ENCODE peak calls at places on chromosomes 2 and 18, in six cellular contexts. One of them, this sample, is unnamed.

GRCh38 chr2:237572021-237572741 is 5.8 kb downstream of the PRLH start:
- DNase-seq in upper lobe of right lung: peak
- DNase-seq in fibroblast of mammary gland: peak
- DNase-seq in choroid plexus epithelial cell: peak
- DNase-seq in body of pancreas: peak
- DNase-seq in progenitor cell of endocrine pancreas: peak
- DNase-seq in this sample: peak

GRCh38 chr2:220394433-220394832 is 767.0 kb downstream of the SLC4A3 start:
- DNase-seq in progenitor cell of endocrine pancreas: no peak
- DNase-seq in fibroblast of mammary gland: peak
- DNase-seq in choroid plexus epithelial cell: peak
- DNase-seq in upper lobe of right lung: no peak
- DNase-seq in body of pancreas: no peak
- DNase-seq in this sample: no peak

GRCh38 chr2:118616432-118616831 is 231.0 kb downstream of the EN1 start:
- DNase-seq in choroid plexus epithelial cell: no peak
- DNase-seq in progenitor cell of endocrine pancreas: no peak
- DNase-seq in fibroblast of mammary gland: no peak
- DNase-seq in body of pancreas: no peak
- DNase-seq in upper lobe of right lung: no peak
- DNase-seq in this sample: no peak

GRCh38 chr2:223696719-223697118 is 94.6 kb upstream of the SCG2 start:
- DNase-seq in choroid plexus epithelial cell: no peak
- DNase-seq in body of pancreas: no peak
- DNase-seq in upper lobe of right lung: no peak
- DNase-seq in progenitor cell of endocrine pancreas: no peak
- DNase-seq in fibroblast of mammary gland: peak
- DNase-seq in this sample: no peak

GRCh38 chr2:182077451-182078142 is 91.9 kb downstream of the PPP1R1C start:
- DNase-seq in upper lobe of right lung: no peak
- DNase-seq in choroid plexus epithelial cell: peak
- DNase-seq in body of pancreas: peak
- DNase-seq in progenitor cell of endocrine pancreas: no peak
- DNase-seq in fibroblast of mammary gland: peak
- DNase-seq in this sample: no peak

GRCh38 chr2:100470898-100471514 is 724 bp downstream of the NMS start:
- DNase-seq in body of pancreas: no peak
- DNase-seq in fibroblast of mammary gland: peak
- DNase-seq in choroid plexus epithelial cell: peak
- DNase-seq in progenitor cell of endocrine pancreas: peak
- DNase-seq in upper lobe of right lung: no peak
- DNase-seq in this sample: no peak

GRCh38 chr2:197184959-197185586 is 125.5 kb downstream of the ANKRD44 start:
- DNase-seq in fibroblast of mammary gland: peak
- DNase-seq in upper lobe of right lung: peak
- DNase-seq in choroid plexus epithelial cell: peak
- DNase-seq in progenitor cell of endocrine pancreas: no peak
- DNase-seq in body of pancreas: peak
- DNase-seq in this sample: no peak

GRCh38 chr2:152710713-152711112 is 6.5 kb downstream of the PRPF40A start:
- DNase-seq in fibroblast of mammary gland: no peak
- DNase-seq in body of pancreas: no peak
- DNase-seq in choroid plexus epithelial cell: peak
- DNase-seq in progenitor cell of endocrine pancreas: no peak
- DNase-seq in upper lobe of right lung: no peak
- DNase-seq in this sample: no peak

GRCh38 chr18:58578321-58578720 is 50.6 kb downstream of the ALPK2 start:
- DNase-seq in body of pancreas: no peak
- DNase-seq in choroid plexus epithelial cell: peak
- DNase-seq in fibroblast of mammary gland: peak
- DNase-seq in progenitor cell of endocrine pancreas: no peak
- DNase-seq in upper lobe of right lung: no peak
- DNase-seq in this sample: peak

GRCh38 chr2:99900589-99900988 is 241.8 kb downstream of the AFF3 start:
- DNase-seq in body of pancreas: peak
- DNase-seq in fibroblast of mammary gland: no peak
- DNase-seq in choroid plexus epithelial cell: no peak
- DNase-seq in progenitor cell of endocrine pancreas: no peak
- DNase-seq in upper lobe of right lung: no peak
- DNase-seq in this sample: no peak

GRCh38 chr2:232632229-232632903 is 1.0 kb upstream of the EFHD1 start:
- DNase-seq in progenitor cell of endocrine pancreas: no peak
- DNase-seq in upper lobe of right lung: no peak
- DNase-seq in fibroblast of mammary gland: no peak
- DNase-seq in choroid plexus epithelial cell: no peak
- DNase-seq in body of pancreas: no peak
- DNase-seq in this sample: no peak

GRCh38 chr2:64349143-64349530 is 104.8 kb upstream of the LGALSL start:
- DNase-seq in fibroblast of mammary gland: no peak
- DNase-seq in upper lobe of right lung: no peak
- DNase-seq in body of pancreas: no peak
- DNase-seq in choroid plexus epithelial cell: no peak
- DNase-seq in progenitor cell of endocrine pancreas: no peak
- DNase-seq in this sample: peak

GRCh38 chr2:40187054-40187453 is 264.8 kb downstream of the SLC8A1 start:
- DNase-seq in choroid plexus epithelial cell: no peak
- DNase-seq in fibroblast of mammary gland: no peak
- DNase-seq in upper lobe of right lung: no peak
- DNase-seq in body of pancreas: no peak
- DNase-seq in progenitor cell of endocrine pancreas: no peak
- DNase-seq in this sample: no peak

GRCh38 chr2:151576080-151576479 is 158.2 kb downstream of the NEB start:
- DNase-seq in choroid plexus epithelial cell: no peak
- DNase-seq in upper lobe of right lung: peak
- DNase-seq in fibroblast of mammary gland: no peak
- DNase-seq in body of pancreas: no peak
- DNase-seq in progenitor cell of endocrine pancreas: no peak
- DNase-seq in this sample: no peak

GRCh38 chr18:75438891-75439290 is 11.4 kb upstream of the SMIM21 start:
- DNase-seq in choroid plexus epithelial cell: no peak
- DNase-seq in body of pancreas: no peak
- DNase-seq in progenitor cell of endocrine pancreas: no peak
- DNase-seq in fibroblast of mammary gland: peak
- DNase-seq in upper lobe of right lung: no peak
- DNase-seq in this sample: no peak

GRCh38 chr2:29766191-29766590 is 155.2 kb downstream of the ALK start:
- DNase-seq in upper lobe of right lung: no peak
- DNase-seq in choroid plexus epithelial cell: no peak
- DNase-seq in fibroblast of mammary gland: peak
- DNase-seq in progenitor cell of endocrine pancreas: no peak
- DNase-seq in body of pancreas: no peak
- DNase-seq in this sample: no peak

GRCh38 chr2:60309326-60309725 is 244.1 kb downstream of the BCL11A start:
- DNase-seq in choroid plexus epithelial cell: no peak
- DNase-seq in fibroblast of mammary gland: no peak
- DNase-seq in body of pancreas: no peak
- DNase-seq in progenitor cell of endocrine pancreas: no peak
- DNase-seq in upper lobe of right lung: no peak
- DNase-seq in this sample: no peak

GRCh38 chr2:137910641-137911040 is 53.6 kb upstream of the HNMT start:
- DNase-seq in upper lobe of right lung: no peak
- DNase-seq in body of pancreas: no peak
- DNase-seq in fibroblast of mammary gland: peak
- DNase-seq in choroid plexus epithelial cell: peak
- DNase-seq in progenitor cell of endocrine pancreas: no peak
- DNase-seq in this sample: no peak

GRCh38 chr2:241867776-241868420 is 1.6 kb upstream of the RTP5 start:
- DNase-seq in progenitor cell of endocrine pancreas: no peak
- DNase-seq in upper lobe of right lung: no peak
- DNase-seq in choroid plexus epithelial cell: no peak
- DNase-seq in fibroblast of mammary gland: no peak
- DNase-seq in body of pancreas: peak
- DNase-seq in this sample: no peak

GRCh38 chr2:204483497-204484164 is 61.6 kb upstream of the PARD3B start:
- DNase-seq in fibroblast of mammary gland: no peak
- DNase-seq in choroid plexus epithelial cell: peak
- DNase-seq in progenitor cell of endocrine pancreas: no peak
- DNase-seq in body of pancreas: peak
- DNase-seq in upper lobe of right lung: no peak
- DNase-seq in this sample: no peak

GRCh38 chr18:13268035-13268700 is 49.6 kb downstream of the LDLRAD4 start:
- DNase-seq in fibroblast of mammary gland: peak
- DNase-seq in upper lobe of right lung: peak
- DNase-seq in progenitor cell of endocrine pancreas: no peak
- DNase-seq in choroid plexus epithelial cell: peak
- DNase-seq in body of pancreas: no peak
- DNase-seq in this sample: no peak

GRCh38 chr2:113886479-113887383 is 3.2 kb upstream of the ACTR3 start:
- DNase-seq in choroid plexus epithelial cell: peak
- DNase-seq in body of pancreas: peak
- DNase-seq in upper lobe of right lung: peak
- DNase-seq in progenitor cell of endocrine pancreas: no peak
- DNase-seq in fibroblast of mammary gland: peak
- DNase-seq in this sample: no peak

GRCh38 chr2:142025394-142025793 is 105.4 kb downstream of the LRP1B start:
- DNase-seq in body of pancreas: no peak
- DNase-seq in progenitor cell of endocrine pancreas: no peak
- DNase-seq in upper lobe of right lung: no peak
- DNase-seq in fibroblast of mammary gland: no peak
- DNase-seq in choroid plexus epithelial cell: no peak
- DNase-seq in this sample: no peak

GRCh38 chr2:191382801-191383200 is 137.6 kb downstream of the MYO1B start:
- DNase-seq in body of pancreas: peak
- DNase-seq in progenitor cell of endocrine pancreas: no peak
- DNase-seq in upper lobe of right lung: no peak
- DNase-seq in fibroblast of mammary gland: peak
- DNase-seq in choroid plexus epithelial cell: peak
- DNase-seq in this sample: no peak

GRCh38 chr2:135218426-135218825 is 166.3 kb downstream of the RAB3GAP1 start:
- DNase-seq in progenitor cell of endocrine pancreas: no peak
- DNase-seq in body of pancreas: no peak
- DNase-seq in choroid plexus epithelial cell: no peak
- DNase-seq in upper lobe of right lung: no peak
- DNase-seq in fibroblast of mammary gland: no peak
- DNase-seq in this sample: no peak

GRCh38 chr2:121608367-121608766 is 40.9 kb downstream of the CLASP1 start:
- DNase-seq in choroid plexus epithelial cell: peak
- DNase-seq in fibroblast of mammary gland: peak
- DNase-seq in upper lobe of right lung: no peak
- DNase-seq in body of pancreas: no peak
- DNase-seq in progenitor cell of endocrine pancreas: no peak
- DNase-seq in this sample: no peak

GRCh38 chr2:197920581-197921213 is 116.3 kb downstream of the PLCL1 start:
- DNase-seq in upper lobe of right lung: no peak
- DNase-seq in fibroblast of mammary gland: no peak
- DNase-seq in choroid plexus epithelial cell: no peak
- DNase-seq in body of pancreas: no peak
- DNase-seq in progenitor cell of endocrine pancreas: no peak
- DNase-seq in this sample: no peak

GRCh38 chr2:134108124-134108523 is 145.7 kb upstream of the MGAT5 start:
- DNase-seq in choroid plexus epithelial cell: no peak
- DNase-seq in body of pancreas: peak
- DNase-seq in fibroblast of mammary gland: no peak
- DNase-seq in progenitor cell of endocrine pancreas: no peak
- DNase-seq in upper lobe of right lung: no peak
- DNase-seq in this sample: no peak

GRCh38 chr2:129369437-129369836 is 610.0 kb upstream of the RAB6C start:
- DNase-seq in progenitor cell of endocrine pancreas: no peak
- DNase-seq in choroid plexus epithelial cell: no peak
- DNase-seq in fibroblast of mammary gland: no peak
- DNase-seq in upper lobe of right lung: no peak
- DNase-seq in body of pancreas: no peak
- DNase-seq in this sample: no peak

GRCh38 chr2:176876493-176877103 is 336.0 kb upstream of the HNRNPA3 start:
- DNase-seq in choroid plexus epithelial cell: no peak
- DNase-seq in fibroblast of mammary gland: no peak
- DNase-seq in body of pancreas: no peak
- DNase-seq in progenitor cell of endocrine pancreas: no peak
- DNase-seq in upper lobe of right lung: no peak
- DNase-seq in this sample: no peak

GRCh38 chr2:176873403-176873802 is 339.2 kb upstream of the HNRNPA3 start:
- DNase-seq in fibroblast of mammary gland: peak
- DNase-seq in body of pancreas: no peak
- DNase-seq in upper lobe of right lung: no peak
- DNase-seq in choroid plexus epithelial cell: peak
- DNase-seq in progenitor cell of endocrine pancreas: no peak
- DNase-seq in this sample: no peak

GRCh38 chr2:176872406-176872805 is 340.2 kb upstream of the HNRNPA3 start:
- DNase-seq in upper lobe of right lung: no peak
- DNase-seq in fibroblast of mammary gland: no peak
- DNase-seq in choroid plexus epithelial cell: no peak
- DNase-seq in progenitor cell of endocrine pancreas: no peak
- DNase-seq in body of pancreas: no peak
- DNase-seq in this sample: no peak
- TF ChIP-seq CTCF in upper lobe of right lung: no peak
- TF ChIP-seq CTCF in fibroblast of mammary gland: no peak
- TF ChIP-seq CTCF in choroid plexus epithelial cell: no peak
- TF ChIP-seq CTCF in progenitor cell of endocrine pancreas: no peak
- TF ChIP-seq CTCF in body of pancreas: no peak
- TF ChIP-seq CTCF in this sample: no peak

DNA sequence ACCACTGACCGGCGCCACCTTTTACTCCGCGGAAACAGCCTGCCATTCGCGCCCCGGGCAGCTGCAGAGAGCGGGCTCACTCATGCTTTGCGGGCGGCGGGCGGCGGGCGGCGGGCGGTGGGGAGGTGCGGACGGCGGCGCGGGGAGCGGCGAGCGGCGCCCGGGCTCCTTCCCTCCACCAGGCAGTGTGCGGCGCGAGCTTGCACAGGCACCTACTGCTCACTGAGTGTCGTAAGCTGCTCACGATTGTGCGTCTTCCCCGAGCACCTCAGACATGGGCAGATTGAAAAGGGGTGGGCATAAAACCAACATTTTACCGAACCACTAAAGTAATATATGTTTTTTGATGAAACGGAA is at the start of gene LRRTM1:
- DNase-seq in fibroblast of mammary gland: no peak
- DNase-seq in choroid plexus epithelial cell: no peak
- DNase-seq in body of pancreas: no peak
- DNase-seq in upper lobe of right lung: peak
- DNase-seq in progenitor cell of endocrine pancreas: peak
- DNase-seq in this sample: peak
- TF ChIP-seq CTCF in fibroblast of mammary gland: no peak
- TF ChIP-seq CTCF in choroid plexus epithelial cell: no peak
- TF ChIP-seq CTCF in body of pancreas: no peak
- TF ChIP-seq CTCF in upper lobe of right lung: no peak
- TF ChIP-seq CTCF in progenitor cell of endocrine pancreas: no peak
- TF ChIP-seq CTCF in this sample: peak

DNA sequence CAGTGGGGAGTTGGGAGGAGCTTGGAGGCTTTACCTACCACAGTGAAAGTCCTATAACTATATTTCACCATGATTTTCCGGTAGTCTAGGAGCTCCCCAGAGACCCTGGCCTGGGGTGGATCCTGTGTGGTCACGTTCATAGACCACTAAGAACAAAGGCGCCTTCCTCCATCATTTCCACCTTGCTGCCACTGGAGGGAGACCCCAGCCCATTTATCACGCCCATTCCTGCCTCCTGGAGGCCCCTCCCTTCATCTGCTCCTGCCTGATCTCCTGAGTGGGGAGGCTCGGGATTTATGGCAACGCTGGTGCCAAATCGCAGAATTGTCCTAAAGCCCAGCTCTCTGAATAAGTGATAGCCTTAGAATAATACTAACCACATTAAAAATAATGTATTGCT is 507.6 kb upstream of the SPHKAP start:
- DNase-seq in progenitor cell of endocrine pancreas: peak
- DNase-seq in body of pancreas: no peak
- DNase-seq in upper lobe of right lung: no peak
- DNase-seq in choroid plexus epithelial cell: peak
- DNase-seq in fibroblast of mammary gland: peak
- DNase-seq in this sample: no peak
- TF ChIP-seq CTCF in progenitor cell of endocrine pancreas: peak
- TF ChIP-seq CTCF in body of pancreas: no peak
- TF ChIP-seq CTCF in upper lobe of right lung: peak
- TF ChIP-seq CTCF in choroid plexus epithelial cell: peak
- TF ChIP-seq CTCF in fibroblast of mammary gland: peak
- TF ChIP-seq CTCF in this sample: peak

GRCh38 chr18:70194227-70194890 is 11.1 kb downstream of the RTTN start:
- DNase-seq in upper lobe of right lung: no peak
- DNase-seq in fibroblast of mammary gland: no peak
- DNase-seq in progenitor cell of endocrine pancreas: no peak
- DNase-seq in choroid plexus epithelial cell: no peak
- DNase-seq in body of pancreas: no peak
- DNase-seq in this sample: no peak
- TF ChIP-seq CTCF in upper lobe of right lung: no peak
- TF ChIP-seq CTCF in fibroblast of mammary gland: no peak
- TF ChIP-seq CTCF in progenitor cell of endocrine pancreas: no peak
- TF ChIP-seq CTCF in choroid plexus epithelial cell: no peak
- TF ChIP-seq CTCF in body of pancreas: no peak
- TF ChIP-seq CTCF in this sample: no peak

This sample was measured in D721Med.